ENCODE peak calls at places on chromosomes 11 and 22, in four cellular contexts. M is sigmoid colon, K is kidney epithelial cell, U is cardiac muscle cell. Y is an unnamed sample. For H3K36me3, the result is how much of the 10 kb centered on the place peaks cover.

GRCh38 chr11:118885831-118886571 is 2.3 kb downstream of the CXCR5 start:
- DNase-seq in K (no peak), M (no peak), U (no peak), Y (no peak)

GRCh38 chr11:111967651-111968050 is 30.5 kb downstream of the DIXDC1 start:
- DNase-seq in U (no peak), M (no peak), K (no peak), Y (no peak)

GRCh38 chr11:19076744-19077589 is 16.4 kb upstream of the MRGPRX2 start:
- DNase-seq in K (no peak), U (peak), M (no peak), Y (peak)

GRCh38 chr22:35561796-35562526 is 21.3 kb downstream of the RASD2 start:
- DNase-seq in U (no peak), K (peak), M (no peak), Y (no peak)

GRCh38 chr11:88475991-88476418 is 138.5 kb upstream of the CTSC start:
- DNase-seq in M (peak), K (no peak), U (no peak), Y (no peak)

GRCh38 chr22:47213571-47214230 is 451.3 kb downstream of the TBC1D22A start:
- DNase-seq in M (peak), K (no peak), U (no peak), Y (peak)

GRCh38 chr11:86795962-86796361 is 4.4 kb upstream of the PRSS23 start:
- DNase-seq in K (no peak), M (no peak), U (no peak), Y (no peak)

GRCh38 chr22:33577862-33578411 is 342.3 kb downstream of the LARGE1 start:
- DNase-seq in U (peak), K (no peak), M (no peak), Y (peak)

GRCh38 chr11:2554338-2555240 is 109.8 kb downstream of the KCNQ1 start:
- DNase-seq in K (no peak), M (peak), U (no peak), Y (no peak)

GRCh38 chr11:7851391-7851790 is 54.6 kb upstream of the OR5P2 start:
- DNase-seq in M (no peak), U (no peak), K (no peak), Y (no peak)

GRCh38 chr11:29159552-29160465 is 857.0 kb downstream of the KCNA4 start:
- DNase-seq in U (peak), M (no peak), K (no peak), Y (peak)

GRCh38 chr11:77467993-77468392 is 5.9 kb downstream of the PAK1 start:
- DNase-seq in K (no peak), U (no peak), M (no peak), Y (peak)

GRCh38 chr22:38226853-38227649 is 25.3 kb downstream of the MAFF start:
- DNase-seq in M (no peak), U (no peak), K (no peak), Y (no peak)

GRCh38 chr22:49723478-49724029 is 104.1 kb downstream of the BRD1 start:
- DNase-seq in K (no peak), U (no peak), M (no peak), Y (no peak)

GRCh38 chr11:19646921-19647320 is 65.7 kb upstream of the NAV2 start:
- DNase-seq in M (no peak), K (peak), U (no peak), Y (no peak)

GRCh38 chr22:37345863-37346514 is 63.7 kb downstream of the CYTH4 start:
- DNase-seq in K (no peak), U (no peak), M (no peak), Y (peak)

GRCh38 chr11:57546869-57547518 is 9.6 kb downstream of the SMTNL1 start:
- DNase-seq in K (no peak), M (no peak), U (no peak), Y (peak)

GRCh38 chr22:20610243-20610686 is 102.9 kb downstream of the MED15 start:
- DNase-seq in U (no peak), K (no peak), M (no peak), Y (no peak)

GRCh38 chr11:66617148-66617814 is 851 bp downstream of the RBM14 start:
- DNase-seq in K (no peak), M (peak), U (peak), Y (no peak)

GRCh38 chr22:42142771-42143461 is 12.3 kb upstream of the CYP2D6 start:
- DNase-seq in M (peak), K (no peak), U (no peak), Y (no peak)

GRCh38 chr11:104657083-104657482 is 241.2 kb downstream of the CASP12 start:
- DNase-seq in K (no peak), M (no peak), U (no peak), Y (no peak)

GRCh38 chr11:120675171-120675570 is 163.6 kb downstream of the GRIK4 start:
- DNase-seq in K (no peak), M (no peak), U (no peak), Y (peak)

GRCh38 chr11:130675456-130675855 is 227.0 kb downstream of the ADAMTS15 start:
- DNase-seq in U (no peak), M (peak), K (no peak), Y (no peak)

GRCh38 chr11:94740975-94741707 is 27.0 kb upstream of the AMOTL1 start:
- DNase-seq in K (no peak), U (peak), M (peak), Y (peak)

GRCh38 chr11:74024630-74025029 is 15.7 kb upstream of the UCP3 start:
- DNase-seq in M (peak), K (no peak), U (no peak), Y (no peak)

GRCh38 chr11:72411623-72412532 is 22.5 kb downstream of the CLPB start:
- DNase-seq in U (no peak), M (peak), K (peak), Y (peak)

GRCh38 chr11:64306876-64307622 is 1.7 kb downstream of the ESRRA start:
- DNase-seq in K (no peak), M (peak), U (no peak), Y (peak)
- H3K4me3 ChIP-seq in K (peak), M (peak), U (peak), Y (peak)

DNA sequence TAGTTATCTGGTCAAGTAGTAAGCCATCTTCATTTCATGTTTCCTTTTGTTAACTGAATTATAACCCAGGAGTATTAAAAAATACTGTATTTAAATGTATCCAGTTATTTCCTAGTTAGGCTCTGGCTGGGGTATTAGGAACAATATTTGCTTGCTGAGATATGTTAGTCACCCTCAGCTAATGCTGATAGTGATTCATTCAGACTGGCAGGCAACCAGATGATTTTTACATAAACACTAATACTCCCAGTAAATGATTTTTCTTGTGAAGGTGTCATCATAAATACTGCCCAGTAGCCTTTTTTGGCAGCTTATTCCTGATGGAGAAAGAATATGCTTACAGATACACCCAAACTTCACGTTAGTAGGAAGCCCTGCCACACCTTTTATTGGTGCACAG is 8.1 kb downstream of the YWHAH start:
- DNase-seq in U (no peak), K (no peak), M (no peak), Y (no peak)
- H3K36me3 ChIP-seq in U (under half), K (under half), M (under half), Y (under half)

GRCh38 chr11:133947298-133947905 is 9.4 kb downstream of the IGSF9B start:
- DNase-seq in K (no peak), M (no peak), U (peak), Y (no peak)
- H3K4me3 ChIP-seq in K (no peak), M (no peak), U (no peak), Y (no peak)

DNA sequence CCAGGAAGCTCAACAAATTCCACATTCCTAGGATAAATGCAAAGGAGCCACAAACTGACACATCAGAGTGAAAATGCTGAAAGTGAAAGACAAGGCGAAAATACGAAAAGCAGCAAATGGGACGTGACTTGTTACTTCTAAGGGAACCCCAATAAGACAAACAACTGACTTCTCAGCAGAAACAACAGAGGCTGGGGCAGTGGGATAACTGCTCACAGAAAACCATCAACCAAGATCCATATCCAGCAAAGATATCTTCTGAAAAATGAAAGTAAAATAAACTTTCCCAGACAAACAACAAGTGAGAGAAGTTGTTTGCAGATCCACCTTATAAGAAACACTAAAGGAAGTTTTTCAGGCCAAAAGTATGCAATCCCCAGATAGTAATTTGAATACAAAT is 72.1 kb downstream of the DGCR2 start:
- DNase-seq in K (no peak), U (no peak), M (no peak), Y (no peak)
- H3K36me3 ChIP-seq in K (under half), U (half or more), M (under half), Y (under half)

GRCh38 chr11:33157103-33158027 is 3.9 kb downstream of the CSTF3 start:
- DNase-seq in K (no peak), U (no peak), M (no peak), Y (no peak)
- H3K4me3 ChIP-seq in K (no peak), U (no peak), M (no peak), Y (no peak)

Y was measured in small intestine.